ENCODE peak calls at places on chromosomes 2 and 18, in ten cellular contexts. D, S, H, N, K, U, P, Q, F and A are unnamed samples.

GRCh38 chr2:160700415-160700814 is 206.8 kb upstream of the RBMS1 start:
- DNase-seq in S (no peak), P (no peak), U (no peak), D (peak), N (no peak), Q (no peak), K (no peak), F (no peak), H (no peak), A (no peak)

GRCh38 chr18:363327-364115 is 95.7 kb upstream of the THOC1 start:
- DNase-seq in K (no peak), P (no peak), S (no peak), F (no peak), U (no peak), D (peak), N (peak), Q (no peak), H (no peak), A (no peak)

GRCh38 chr2:10271946-10272345 is 30.8 kb upstream of the HPCAL1 start:
- DNase-seq in U (peak), P (no peak), D (no peak), H (peak), Q (peak), F (peak), K (no peak), S (peak), N (no peak), A (no peak)

GRCh38 chr2:157874997-157875719 is 972 bp downstream of the ACVR1 start:
- DNase-seq in K (no peak), S (peak), F (peak), U (peak), Q (peak), P (peak), N (peak), D (peak), H (peak), A (peak)

GRCh38 chr2:181787310-181788048 is 104.1 kb upstream of the ITPRID2 start:
- DNase-seq in U (no peak), P (no peak), N (no peak), K (no peak), H (no peak), F (no peak), Q (no peak), S (no peak), D (no peak), A (no peak)

GRCh38 chr18:44927127-44927849 is 246.6 kb downstream of the SETBP1 start:
- DNase-seq in S (no peak), N (no peak), U (no peak), F (no peak), P (no peak), Q (no peak), D (no peak), K (no peak), H (no peak), A (no peak)

GRCh38 chr2:134131681-134132486 is 122.0 kb upstream of the MGAT5 start:
- DNase-seq in F (no peak), N (peak), H (no peak), Q (no peak), D (no peak), P (no peak), K (no peak), S (no peak), U (no peak), A (no peak)

GRCh38 chr2:120066708-120067547 is 54.1 kb downstream of the EPB41L5 start:
- DNase-seq in D (no peak), Q (peak), H (no peak), S (no peak), K (peak), P (peak), U (no peak), F (no peak), N (peak), A (no peak)

GRCh38 chr18:3248670-3249359 is 1.2 kb downstream of the MYL12A start:
- DNase-seq in K (no peak), P (peak), D (peak), H (no peak), N (peak), U (no peak), S (peak), F (no peak), Q (no peak), A (no peak)

GRCh38 chr2:73333564-73333963 is 40.2 kb upstream of the EGR4 start:
- DNase-seq in F (no peak), H (no peak), D (no peak), P (no peak), K (no peak), U (no peak), N (no peak), Q (no peak), S (no peak), A (no peak)

GRCh38 chr2:219658861-219659260 is 31.4 kb downstream of the SLC4A3 start:
- DNase-seq in S (no peak), U (no peak), P (no peak), N (no peak), D (no peak), Q (no peak), H (peak), K (no peak), F (no peak), A (no peak)

GRCh38 chr2:136008205-136008865 is 22.9 kb upstream of the DARS1 start:
- DNase-seq in P (no peak), H (no peak), U (peak), F (no peak), S (peak), Q (no peak), K (no peak), D (no peak), N (no peak), A (no peak)

GRCh38 chr2:143460382-143460781 is 331.2 kb downstream of the ARHGAP15 start:
- DNase-seq in N (no peak), P (no peak), U (no peak), H (no peak), Q (no peak), D (no peak), K (no peak), S (no peak), F (no peak), A (no peak)

GRCh38 chr2:144458536-144458935 is 61.4 kb downstream of the ZEB2 start:
- DNase-seq in N (no peak), U (no peak), H (no peak), Q (no peak), P (no peak), K (no peak), S (no peak), F (no peak), D (no peak), A (no peak)

GRCh38 chr2:118974103-118974911 is 32.3 kb downstream of the MARCO start:
- DNase-seq in F (no peak), P (no peak), N (peak), K (peak), Q (no peak), S (no peak), H (peak), U (no peak), D (no peak), A (no peak)

GRCh38 chr2:240132651-240132980 is 3.5 kb downstream of the COPS9 start:
- DNase-seq in N (no peak), S (no peak), K (no peak), H (no peak), Q (no peak), U (peak), F (no peak), D (no peak), P (no peak), A (no peak)

GRCh38 chr2:69145204-69145603 is 132.2 kb downstream of the ANTXR1 start:
- DNase-seq in S (no peak), N (no peak), Q (no peak), D (no peak), P (no peak), U (no peak), H (no peak), K (no peak), F (no peak), A (no peak)

GRCh38 chr18:76697441-76697901 is 124.9 kb upstream of the ZNF236 start:
- DNase-seq in U (no peak), F (no peak), S (peak), Q (no peak), H (peak), N (peak), P (no peak), D (no peak), K (no peak), A (no peak)

GRCh38 chr2:134207589-134208209 is 46.2 kb upstream of the MGAT5 start:
- DNase-seq in U (peak), D (peak), N (peak), F (peak), H (no peak), K (peak), Q (peak), P (peak), S (peak), A (no peak)

GRCh38 chr2:205731521-205731965 is 49.2 kb downstream of the NRP2 start:
- DNase-seq in H (no peak), P (no peak), N (peak), F (peak), K (no peak), S (no peak), D (no peak), Q (no peak), U (no peak), A (no peak)

GRCh38 chr18:46148810-46149209 is 44.6 kb downstream of the HAUS1 start:
- DNase-seq in U (no peak), P (peak), S (peak), K (peak), H (no peak), N (peak), Q (peak), F (peak), D (peak), A (peak)

GRCh38 chr2:8023241-8023640 is 658.6 kb upstream of the ID2 start:
- DNase-seq in S (no peak), N (no peak), D (no peak), U (no peak), F (no peak), K (no peak), Q (no peak), P (no peak), H (no peak), A (no peak)

GRCh38 chr2:21030983-21031968 is 12.6 kb downstream of the APOB start:
- DNase-seq in H (peak), S (no peak), U (no peak), P (no peak), Q (no peak), D (no peak), K (no peak), F (no peak), N (no peak), A (no peak)

GRCh38 chr2:41709702-41710599 is 337.9 kb upstream of the PKDCC start:
- DNase-seq in P (no peak), Q (no peak), K (no peak), D (no peak), U (no peak), S (no peak), F (no peak), H (no peak), N (no peak), A (no peak)

GRCh38 chr2:12717988-12718661 is 1.4 kb downstream of the TRIB2 start:
- DNase-seq in Q (peak), K (peak), U (no peak), P (no peak), N (peak), H (no peak), D (peak), S (no peak), F (no peak), A (no peak)

GRCh38 chr2:105104208-105104731 is 66.4 kb downstream of the MRPS9 start:
- DNase-seq in K (no peak), N (no peak), H (no peak), Q (no peak), F (no peak), P (no peak), S (no peak), U (no peak), D (no peak), A (no peak)

GRCh38 chr18:55988537-55988936 is 400.5 kb upstream of the TCF4 start:
- DNase-seq in N (no peak), F (no peak), P (no peak), H (no peak), K (no peak), S (no peak), U (no peak), Q (no peak), D (peak), A (no peak)

GRCh38 chr2:238326801-238327365 is 6.6 kb downstream of the TRAF3IP1 start:
- DNase-seq in K (no peak), N (no peak), U (no peak), Q (no peak), H (no peak), F (no peak), P (no peak), D (no peak), S (no peak), A (no peak)

GRCh38 chr2:240997141-240997855 is 1.1 kb upstream of the SNED1 start:
- DNase-seq in P (no peak), Q (peak), K (no peak), H (peak), D (no peak), N (peak), S (peak), U (peak), F (no peak), A (peak)

GRCh38 chr2:20609349-20609994 is 41.4 kb downstream of the HS1BP3 start:
- DNase-seq in H (peak), P (no peak), F (peak), S (peak), N (peak), U (peak), Q (no peak), K (no peak), D (peak), A (no peak)

GRCh38 chr18:79250236-79250993 is 145.3 kb upstream of the NFATC1 start:
- DNase-seq in S (no peak), F (no peak), N (no peak), Q (no peak), D (no peak), K (no peak), U (no peak), P (no peak), H (no peak), A (no peak)

GRCh38 chr18:79251021-79251420 is 144.7 kb upstream of the NFATC1 start:
- DNase-seq in Q (no peak), F (no peak), K (no peak), H (no peak), U (no peak), D (no peak), S (no peak), P (no peak), N (no peak), A (no peak)

GRCh38 chr18:79248495-79249078 is 147.1 kb upstream of the NFATC1 start:
- DNase-seq in S (no peak), D (no peak), Q (no peak), F (no peak), U (no peak), H (no peak), K (no peak), P (no peak), N (no peak), A (no peak)

GRCh38 chr18:79257480-79257879 is 138.2 kb upstream of the NFATC1 start:
- DNase-seq in F (no peak), U (no peak), N (no peak), P (no peak), H (no peak), Q (no peak), D (no peak), K (no peak), S (no peak), A (no peak)

DNA sequence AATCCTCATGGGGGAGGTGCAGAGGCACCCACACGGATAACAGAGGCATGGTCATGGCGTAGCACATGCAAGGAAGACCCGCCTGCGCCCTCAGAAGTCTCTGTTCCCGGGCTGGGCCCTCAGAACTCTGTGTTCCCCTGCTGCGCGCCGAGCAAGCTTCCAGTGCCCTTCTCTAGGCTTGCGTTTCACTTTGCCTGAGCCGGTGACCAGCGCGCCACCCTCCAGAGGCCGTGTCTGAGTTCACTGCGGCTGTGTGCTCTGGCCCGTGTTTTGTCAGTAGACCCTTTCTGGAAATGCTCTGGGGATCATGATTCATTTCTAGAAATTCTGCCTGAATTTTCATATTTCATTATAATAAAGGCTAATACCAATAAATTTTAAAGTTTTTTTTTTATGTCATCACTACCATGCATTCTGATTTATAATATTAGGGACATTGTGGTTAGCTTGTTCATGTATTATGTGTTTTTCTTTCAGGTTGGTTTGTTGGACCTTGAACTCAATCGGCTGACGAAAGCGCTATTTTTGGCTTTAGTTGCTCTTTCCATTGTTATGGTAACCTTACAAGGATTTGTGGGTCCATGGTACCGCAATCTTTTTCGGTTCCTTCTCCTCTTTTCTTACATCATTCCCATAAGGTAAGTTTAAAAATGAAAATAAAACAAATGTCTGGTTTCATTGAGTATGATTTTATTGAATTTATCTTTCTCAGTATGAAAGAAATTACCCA is 142.7 kb upstream of the NFATC1 start:
- DNase-seq in D (no peak), K (no peak), U (no peak), S (no peak), Q (no peak), N (no peak), H (no peak), F (no peak), P (no peak), A (no peak)
- TF ChIP-seq CTCF in D (no peak), K (no peak), U (no peak), S (no peak), Q (no peak), N (no peak), H (no peak), F (no peak), P (no peak), A (no peak)

GRCh38 chr2:173272895-173273294 is 81.8 kb upstream of the CDCA7 start:
- DNase-seq in H (no peak), Q (no peak), N (no peak), P (no peak), U (no peak), D (no peak), F (no peak), K (no peak), S (no peak), A (no peak)
- TF ChIP-seq CTCF in H (no peak), Q (no peak), N (no peak), P (no peak), U (no peak), D (no peak), F (no peak), K (no peak), S (no peak), A (no peak)

DNA sequence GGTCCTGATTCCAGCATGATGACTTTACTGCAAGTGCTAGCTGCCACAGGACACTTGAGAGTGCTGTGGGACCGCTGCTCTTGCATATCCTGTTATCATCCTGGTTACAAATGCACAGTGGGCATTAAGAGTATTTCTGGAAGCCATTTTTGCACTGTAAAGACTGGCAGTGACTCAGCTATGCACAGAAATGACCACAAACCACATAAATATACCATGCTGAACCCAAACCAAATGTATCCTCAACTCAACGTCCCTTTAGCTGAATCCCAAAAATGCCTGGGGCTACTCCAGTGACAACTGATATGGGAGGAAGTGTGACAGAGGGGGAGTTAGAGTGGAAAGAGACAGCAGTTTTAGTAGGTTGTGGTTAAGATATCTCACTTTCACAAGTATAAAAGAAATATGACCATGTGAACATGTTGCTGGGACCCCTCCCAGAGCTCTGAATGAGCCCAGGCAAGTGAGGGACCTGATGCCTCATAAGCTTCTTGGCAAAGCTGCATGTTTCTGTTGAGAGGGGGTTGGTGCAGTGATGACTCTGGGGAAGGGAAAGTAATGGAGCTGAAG is 37.3 kb downstream of the RHBDD1 start:
- DNase-seq in P (no peak), S (no peak), D (no peak), Q (no peak), K (no peak), F (no peak), U (no peak), H (no peak), N (no peak), A (no peak)
- TF ChIP-seq CTCF in P (no peak), S (no peak), D (no peak), Q (no peak), K (no peak), F (no peak), U (no peak), H (no peak), N (no peak), A (no peak)

DNA sequence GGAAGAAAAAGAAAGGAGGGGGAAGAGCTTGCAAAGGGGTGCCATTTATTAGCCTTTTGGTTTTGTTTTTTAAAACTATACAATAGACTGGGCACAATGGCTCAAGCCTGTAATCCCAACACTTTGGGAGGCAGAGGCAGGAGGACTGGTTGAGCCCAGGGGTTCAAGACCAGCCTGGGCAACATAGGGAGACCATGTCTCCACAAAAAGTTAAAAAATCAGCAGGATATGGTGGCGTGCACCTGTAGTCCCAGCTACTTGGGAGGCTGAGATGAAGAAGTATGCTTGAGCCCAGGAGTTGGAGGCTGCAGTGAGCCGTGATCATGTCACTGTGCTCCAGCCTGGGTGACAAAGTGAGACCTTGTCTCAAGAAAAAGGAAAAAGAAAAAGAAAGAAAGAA is 11.2 kb downstream of the TLK1 start:
- DNase-seq in Q (no peak), F (no peak), K (no peak), N (no peak), P (no peak), H (no peak), D (no peak), U (no peak), S (no peak), A (no peak)
- TF ChIP-seq CTCF in Q (no peak), F (no peak), K (no peak), N (no peak), P (no peak), H (no peak), D (no peak), U (no peak), S (no peak), A (no peak)

GRCh38 chr18:49784427-49785185 is 28.7 kb downstream of the ACAA2 start:
- DNase-seq in H (no peak), S (no peak), F (no peak), P (no peak), Q (no peak), U (no peak), N (peak), D (no peak), K (no peak), A (no peak)
- TF ChIP-seq CTCF in H (no peak), S (peak), F (peak), P (peak), Q (no peak), U (peak), N (peak), D (peak), K (peak), A (no peak)

GRCh38 chr2:70977605-70978205 is 725 bp upstream of the ANKRD53 start:
- DNase-seq in F (no peak), K (no peak), U (no peak), H (peak), S (peak), Q (no peak), D (peak), P (no peak), N (peak), A (no peak)
- TF ChIP-seq CTCF in F (no peak), K (no peak), U (no peak), H (no peak), S (no peak), Q (no peak), D (peak), P (no peak), N (no peak), A (peak)

DNA sequence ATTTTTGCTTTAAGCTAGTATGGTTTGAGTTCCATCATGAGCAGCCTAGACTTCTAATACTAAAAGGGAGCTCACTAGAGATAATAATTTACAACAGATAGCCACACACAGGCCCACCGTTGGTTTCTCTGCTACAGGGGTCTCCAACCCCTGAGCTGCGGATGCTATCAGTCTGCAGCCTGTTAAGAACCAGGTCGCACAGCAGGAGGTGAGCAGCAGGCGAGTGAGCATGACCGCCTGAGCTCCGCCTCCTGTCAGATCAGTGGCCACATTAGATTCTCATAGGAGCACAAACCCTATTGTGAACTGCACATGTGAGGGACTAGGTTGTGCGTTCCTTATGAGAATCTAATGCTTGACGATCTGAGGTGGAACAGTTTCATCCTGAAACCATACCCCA is 150.6 kb downstream of the HRH4 start:
- DNase-seq in P (no peak), D (no peak), N (no peak), K (no peak), U (no peak), F (peak), H (no peak), S (no peak), Q (no peak), A (no peak)
- TF ChIP-seq CTCF in P (no peak), D (no peak), N (no peak), K (no peak), U (no peak), F (no peak), H (no peak), S (no peak), Q (no peak), A (no peak)